ENCODE peak calls at places on chromosomes 12 and 14, in six cellular contexts. W, T, I, H, V and Z are unnamed samples.

GRCh38 chr12:62862259-62862881 is 72.6 kb downstream of the PPM1H start:
- DNase-seq in T (no peak), H (no peak), I (peak; percentile 83), V (no peak), W (no peak), Z (no peak)

GRCh38 chr14:64940336-64940910 is 2.1 kb downstream of the GPX2 start:
- DNase-seq in I (no peak), W (no peak), H (no peak), T (no peak), V (no peak), Z (no peak)

GRCh38 chr12:131894981-131895639 is 688 bp downstream of the ULK1 start:
- DNase-seq in H (no peak), W (no peak), I (no peak), V (no peak), T (peak; percentile 38), Z (no peak)

GRCh38 chr14:105069887-105070759 is 4.9 kb upstream of the GPR132 start:
- DNase-seq in I (no peak), H (no peak), W (no peak), V (no peak), T (no peak), Z (no peak)

GRCh38 chr12:85642810-85643209 is 193.4 kb downstream of the RASSF9 start:
- DNase-seq in H (no peak), I (peak; percentile 45), T (peak; percentile 47), V (no peak), W (no peak), Z (no peak)

GRCh38 chr14:97408503-97408902 is 611.3 kb downstream of the VRK1 start:
- DNase-seq in V (no peak), W (no peak), H (no peak), I (no peak), T (no peak), Z (no peak)

GRCh38 chr14:93775744-93776143 is 12.5 kb downstream of the PRIMA1 start:
- DNase-seq in H (no peak), V (no peak), W (no peak), I (no peak), T (no peak), Z (no peak)

GRCh38 chr14:74886001-74886400 is 4.3 kb downstream of the DLST start:
- DNase-seq in I (no peak), V (no peak), T (no peak), W (peak; percentile 91), H (no peak), Z (no peak)

GRCh38 chr14:90397401-90398314 is 829 bp downstream of the CALM1 start:
- DNase-seq in W (no peak), V (peak; percentile 40), H (peak; percentile 70), I (peak; percentile 51), T (peak; percentile 52), Z (peak; percentile 50)

GRCh38 chr12:56720696-56721615 is 4.1 kb downstream of the NACA start:
- DNase-seq in I (no peak), W (no peak), V (no peak), T (no peak), H (no peak), Z (no peak)

GRCh38 chr12:45713108-45713507 is 16.4 kb upstream of the ARID2 start:
- DNase-seq in W (no peak), H (no peak), I (no peak), T (no peak), V (no peak), Z (no peak)